ENCODE peak calls at places on chromosomes 1 and 21, in six cellular contexts. Z, T, X, E, L and Y are unnamed samples.
A peak's percentile ranks its signal among the peaks of the same experiment; 100 is the strongest.

GRCh38 chr1:2833454-2834145 is 32.1 kb upstream of the TTC34 start:
- DNase-seq in E (no peak), T (no peak), L (no peak), X (no peak), Z (no peak), Y (no peak)

GRCh38 chr1:186476306-186477040 is 15.6 kb upstream of the PDC start:
- DNase-seq in Z (no peak), E (no peak), T (no peak), X (no peak), L (no peak), Y (no peak)

GRCh38 chr1:232643227-232643626 is 13.3 kb upstream of the SIPA1L2 start:
- DNase-seq in L (no peak), T (no peak), E (no peak), Z (no peak), X (no peak), Y (no peak)

GRCh38 chr1:63946866-63947491 is 173.2 kb downstream of the ROR1 start:
- DNase-seq in X (peak; percentile 67), T (no peak), L (peak; percentile 75), E (peak; percentile 50), Z (no peak), Y (peak; percentile 24)

GRCh38 chr1:91053630-91054029 is 31.8 kb upstream of the ZNF644 start:
- DNase-seq in Z (no peak), L (no peak), T (no peak), E (no peak), X (no peak), Y (no peak)

GRCh38 chr1:36882536-36883285 is 151.6 kb downstream of the GRIK3 start:
- DNase-seq in L (no peak), E (no peak), X (no peak), Z (no peak), T (no peak), Y (no peak)

GRCh38 chr1:24952413-24952841 is 22.4 kb upstream of the RUNX3 start:
- DNase-seq in T (no peak), L (no peak), Z (peak; percentile 28), X (no peak), E (no peak), Y (no peak)

GRCh38 chr21:25133939-25134338 is 473.3 kb downstream of the MRPL39 start:
- DNase-seq in L (no peak), E (no peak), T (no peak), Z (no peak), X (no peak), Y (no peak)

GRCh38 chr21:38383411-38384245 is 114.6 kb downstream of the ERG start:
- DNase-seq in E (no peak), L (no peak), X (no peak), T (no peak), Z (no peak), Y (no peak)

GRCh38 chr1:184191181-184191601 is 139.7 kb downstream of the TSEN15 start:
- DNase-seq in E (peak; percentile 91), L (no peak), X (no peak), Z (no peak), T (no peak), Y (no peak)

GRCh38 chr21:43667191-43667904 is 8.0 kb downstream of the RRP1B start:
- DNase-seq in L (no peak), T (no peak), E (no peak), Z (no peak), X (no peak), Y (no peak)

GRCh38 chr1:28860332-28861073 is 48.5 kb downstream of the OPRD1 start:
- DNase-seq in Z (no peak), X (no peak), E (no peak), T (no peak), L (no peak), Y (no peak)

GRCh38 chr1:63877816-63878215 is 104.0 kb downstream of the ROR1 start:
- DNase-seq in L (no peak), T (no peak), X (no peak), E (no peak), Z (no peak), Y (no peak)

GRCh38 chr1:15992582-15993500 is 11.2 kb upstream of the SRARP start:
- DNase-seq in E (no peak), Z (no peak), L (no peak), X (no peak), T (no peak), Y (no peak)

GRCh38 chr1:95186149-95186548 is 47.9 kb upstream of the RWDD3 start:
- DNase-seq in Z (no peak), L (no peak), X (no peak), T (no peak), E (no peak), Y (no peak)

GRCh38 chr1:200634449-200635122 is 14.0 kb upstream of the KIF14 start:
- DNase-seq in E (no peak), X (no peak), L (no peak), T (no peak), Z (no peak), Y (no peak)

GRCh38 chr1:1842360-1843146 is 48.3 kb downstream of the GNB1 start:
- DNase-seq in X (no peak), E (no peak), L (no peak), Z (no peak), T (no peak), Y (no peak)

GRCh38 chr1:156608036-156608674 is 6.9 kb upstream of the GPATCH4 start:
- DNase-seq in X (no peak), E (peak; percentile 90), Z (peak; percentile 14), T (peak; percentile 42), L (no peak), Y (peak; percentile 48)

GRCh38 chr1:236292425-236292824 is 10.7 kb upstream of the ERO1B start:
- DNase-seq in E (no peak), T (no peak), X (no peak), L (no peak), Z (no peak), Y (no peak)

GRCh38 chr1:33577663-33578062 is 105.2 kb downstream of the ZSCAN20 start:
- DNase-seq in L (no peak), T (no peak), Z (no peak), X (no peak), E (no peak), Y (no peak)

GRCh38 chr1:78483903-78484302 is 6.9 kb upstream of the PTGFR start:
- DNase-seq in X (no peak), T (no peak), L (no peak), Z (no peak), E (peak; percentile 42), Y (peak; percentile 22)

GRCh38 chr1:93346472-93346991 is 825 bp downstream of the DR1 start:
- DNase-seq in T (peak; percentile 24), Z (peak; percentile 35), X (no peak), E (peak; percentile 57), L (no peak), Y (peak; percentile 34)

DNA sequence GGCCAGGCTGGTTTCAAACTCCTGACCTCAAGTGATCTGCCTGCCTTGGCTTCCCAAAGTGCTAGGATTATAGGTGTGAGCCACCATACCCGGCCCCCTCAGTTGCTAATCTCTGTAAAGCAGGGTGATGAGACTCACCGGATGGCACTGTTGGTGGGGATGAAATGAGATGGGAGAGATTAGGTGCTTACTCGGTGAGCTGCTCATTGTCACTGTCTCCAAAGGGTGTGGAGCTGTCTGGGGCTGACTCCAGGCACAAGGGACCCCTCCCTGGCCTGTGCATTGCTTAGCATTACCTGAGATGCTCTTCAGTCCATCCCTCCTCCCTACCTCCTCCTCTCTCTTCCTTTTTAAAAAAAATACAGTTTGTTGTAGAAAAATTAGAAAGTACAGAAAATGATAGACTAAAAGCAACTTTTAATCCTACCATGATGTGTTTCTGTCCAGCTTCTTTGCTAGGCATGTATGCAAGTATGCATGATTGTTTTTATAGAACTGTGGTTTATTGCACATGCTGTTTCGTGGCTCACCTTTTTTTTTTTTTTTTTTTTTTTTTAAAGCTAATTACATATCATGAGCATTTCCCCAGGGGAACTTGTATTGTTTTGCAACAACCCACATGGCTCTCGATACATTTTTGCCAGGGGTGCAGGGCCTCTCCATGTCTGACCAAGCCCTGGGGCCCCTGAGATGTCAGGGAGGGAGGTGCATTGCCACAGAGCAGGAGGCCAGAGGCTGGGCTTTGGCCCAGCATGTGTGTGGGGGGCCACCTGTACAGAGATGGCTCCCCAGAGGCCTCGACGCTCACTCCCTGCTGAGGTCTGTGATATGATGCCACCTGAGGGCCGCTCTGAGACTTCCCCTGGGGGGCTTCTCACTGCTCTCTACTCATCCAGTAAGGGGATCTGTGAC is 55.4 kb downstream of the ARHGEF10L start:
- DNase-seq in E (no peak), T (no peak), L (no peak), Z (no peak), X (no peak), Y (no peak)
- H3K27ac ChIP-seq in E (no peak overlapping the region), T (no peak overlapping the region), L (no peak overlapping the region), Z (no peak overlapping the region), X (peak overlapping the region; percentile 72), Y (peak overlapping the region; percentile 41)

DNA sequence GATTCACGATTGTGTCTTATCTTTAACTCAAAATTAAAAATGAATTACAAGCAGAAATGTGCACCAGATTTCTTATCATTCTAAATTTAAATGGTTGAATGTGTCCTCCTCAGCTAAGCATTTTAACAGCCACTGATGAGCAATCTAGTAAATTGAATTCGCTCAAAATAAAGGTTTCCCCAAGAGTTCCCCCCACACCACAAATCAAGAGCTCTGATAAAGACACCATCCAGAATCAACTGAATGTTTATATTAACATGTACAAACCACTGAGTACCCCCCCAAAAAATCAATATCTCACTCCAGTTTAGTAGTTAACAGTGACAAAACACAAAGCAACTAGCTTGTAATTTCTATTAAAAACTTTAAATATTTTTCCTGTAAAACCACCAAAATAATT is 1.9 kb downstream of the GPBP1L1 start:
- DNase-seq in X (no peak), L (no peak), Z (no peak), T (no peak), E (no peak), Y (no peak)
- H3K27ac ChIP-seq in X (no peak overlapping the region), L (no peak overlapping the region), Z (no peak overlapping the region), T (no peak overlapping the region), E (no peak overlapping the region), Y (peak overlapping the region; percentile 97)

DNA sequence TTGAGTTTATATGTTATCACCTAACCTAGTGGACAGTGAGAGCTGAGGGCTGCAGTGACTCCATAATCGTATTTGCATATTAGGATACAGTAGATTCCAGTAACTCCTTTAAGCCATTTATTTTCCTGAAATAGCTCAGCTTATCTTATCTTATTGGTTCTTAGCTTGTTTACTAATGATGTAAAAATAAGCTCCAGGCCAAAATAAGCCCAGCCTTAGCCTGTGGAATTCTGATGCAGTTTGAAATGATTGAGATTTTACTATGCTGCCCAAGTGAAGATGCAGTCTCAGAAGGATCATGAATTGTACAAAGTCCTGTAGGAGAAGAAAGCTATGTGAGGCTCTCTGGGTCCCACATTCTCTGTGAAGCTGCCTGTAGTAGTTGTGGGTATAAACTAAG is 18.2 kb downstream of the ATP1A1 start:
- DNase-seq in Z (no peak), X (no peak), L (no peak), T (no peak), E (no peak), Y (no peak)
- H3K27ac ChIP-seq in Z (no peak overlapping the region), X (no peak overlapping the region), L (no peak overlapping the region), T (peak overlapping the region; percentile 15), E (no peak overlapping the region), Y (no peak overlapping the region)

GRCh38 chr1:228862542-228863505 is 127.5 kb downstream of the RHOU start:
- DNase-seq in T (no peak), X (no peak), Z (no peak), L (no peak), E (no peak), Y (no peak)

GRCh38 chr1:228860911-228861829 is 125.9 kb downstream of the RHOU start:
- DNase-seq in T (no peak), X (no peak), L (peak; percentile 50), E (no peak), Z (no peak), Y (no peak)

GRCh38 chr1:228865613-228866320 is 130.5 kb downstream of the RHOU start:
- DNase-seq in X (no peak), L (no peak), T (no peak), E (no peak), Z (no peak), Y (no peak)

GRCh38 chr1:228863776-228864175 is 128.5 kb downstream of the RHOU start:
- DNase-seq in E (no peak), T (no peak), X (no peak), Z (no peak), L (no peak), Y (no peak)

GRCh38 chr1:228861830-228862176 is 126.5 kb downstream of the RHOU start:
- DNase-seq in T (no peak), L (no peak), X (no peak), E (no peak), Z (no peak), Y (no peak)
- H3K27ac ChIP-seq in T (no peak overlapping the region), L (no peak overlapping the region), X (no peak overlapping the region), E (no peak overlapping the region), Z (no peak overlapping the region), Y (no peak overlapping the region)